ENCODE peak calls at places on chromosome X, in nine cellular contexts. One of them, this sample, is unnamed.
A peak's percentile ranks its signal among the peaks of the same experiment; 100 is the strongest.

GRCh38 chrX:130184857-130185256 is 13.1 kb downstream of the RAB33A start:
- DNase-seq in transverse colon: no peak
- DNase-seq in heart left ventricle: no peak
- DNase-seq in astrocyte: no peak
- DNase-seq in stomach: no peak
- DNase-seq in lung: no peak
- DNase-seq in PC-9: no peak
- DNase-seq in tibial artery: no peak
- DNase-seq in ascending aorta: no peak
- DNase-seq in this sample: no peak

GRCh38 chrX:42385730-42386129 is 392.2 kb downstream of the PPP1R2C start:
- DNase-seq in transverse colon: no peak
- DNase-seq in heart left ventricle: no peak
- DNase-seq in astrocyte: no peak
- DNase-seq in stomach: no peak
- DNase-seq in lung: no peak
- DNase-seq in PC-9: no peak
- DNase-seq in tibial artery: no peak
- DNase-seq in ascending aorta: no peak
- DNase-seq in this sample: no peak

GRCh38 chrX:47595701-47596655 is 13.7 kb downstream of the TIMP1 start:
- DNase-seq in transverse colon: no peak
- DNase-seq in heart left ventricle: no peak
- DNase-seq in astrocyte: peak; percentile 79
- DNase-seq in stomach: no peak
- DNase-seq in lung: no peak
- DNase-seq in PC-9: no peak
- DNase-seq in tibial artery: peak; percentile 27
- DNase-seq in ascending aorta: no peak
- DNase-seq in this sample: no peak

GRCh38 chrX:531611-531936 is 99.0 kb upstream of the SHOX start:
- DNase-seq in transverse colon: no peak
- DNase-seq in heart left ventricle: no peak
- DNase-seq in astrocyte: no peak
- DNase-seq in stomach: no peak
- DNase-seq in lung: no peak
- DNase-seq in PC-9: no peak
- DNase-seq in tibial artery: no peak
- DNase-seq in ascending aorta: no peak
- DNase-seq in this sample: peak; percentile 93

GRCh38 chrX:53073115-53073581 is 9.0 kb upstream of the TSPYL2 start:
- DNase-seq in transverse colon: no peak
- DNase-seq in heart left ventricle: no peak
- DNase-seq in astrocyte: no peak
- DNase-seq in stomach: no peak
- DNase-seq in lung: no peak
- DNase-seq in PC-9: no peak
- DNase-seq in tibial artery: no peak
- DNase-seq in ascending aorta: no peak
- DNase-seq in this sample: no peak

GRCh38 chrX:131322646-131323045 is 33.5 kb upstream of the IGSF1 start:
- DNase-seq in transverse colon: no peak
- DNase-seq in heart left ventricle: no peak
- DNase-seq in astrocyte: no peak
- DNase-seq in stomach: no peak
- DNase-seq in lung: no peak
- DNase-seq in PC-9: no peak
- DNase-seq in tibial artery: no peak
- DNase-seq in ascending aorta: no peak
- DNase-seq in this sample: no peak

GRCh38 chrX:119676949-119677653 is 15.9 kb downstream of the SEPTIN6 start:
- DNase-seq in transverse colon: no peak
- DNase-seq in heart left ventricle: no peak
- DNase-seq in astrocyte: no peak
- DNase-seq in stomach: no peak
- DNase-seq in lung: no peak
- DNase-seq in PC-9: no peak
- DNase-seq in tibial artery: no peak
- DNase-seq in ascending aorta: no peak
- DNase-seq in this sample: no peak

GRCh38 chrX:30865020-30865419 is 24.0 kb downstream of the TAB3 start:
- DNase-seq in transverse colon: no peak
- DNase-seq in heart left ventricle: no peak
- DNase-seq in astrocyte: no peak
- DNase-seq in stomach: no peak
- DNase-seq in lung: no peak
- DNase-seq in PC-9: no peak
- DNase-seq in tibial artery: no peak
- DNase-seq in ascending aorta: no peak
- DNase-seq in this sample: peak; percentile 45

GRCh38 chrX:100447563-100448397 is 37.7 kb upstream of the PCDH19 start:
- DNase-seq in transverse colon: peak; percentile 38
- DNase-seq in heart left ventricle: peak; percentile 32
- DNase-seq in astrocyte: no peak
- DNase-seq in stomach: no peak
- DNase-seq in lung: peak; percentile 34
- DNase-seq in PC-9: peak; percentile 28
- DNase-seq in tibial artery: peak; percentile 33
- DNase-seq in ascending aorta: no peak
- DNase-seq in this sample: peak; percentile 67

GRCh38 chrX:17553451-17553850 is 178.5 kb downstream of the NHS start:
- DNase-seq in transverse colon: peak; percentile 20
- DNase-seq in heart left ventricle: no peak
- DNase-seq in astrocyte: peak; percentile 87
- DNase-seq in stomach: peak; percentile 54
- DNase-seq in lung: no peak
- DNase-seq in PC-9: peak; percentile 46
- DNase-seq in tibial artery: peak; percentile 21
- DNase-seq in ascending aorta: peak; percentile 11
- DNase-seq in this sample: no peak

GRCh38 chrX:114038358-114038757 is 545.5 kb upstream of the HTR2C start:
- DNase-seq in transverse colon: no peak
- DNase-seq in heart left ventricle: no peak
- DNase-seq in astrocyte: no peak
- DNase-seq in stomach: no peak
- DNase-seq in lung: no peak
- DNase-seq in PC-9: no peak
- DNase-seq in tibial artery: no peak
- DNase-seq in ascending aorta: no peak
- DNase-seq in this sample: no peak

GRCh38 chrX:39577976-39578962 is 519.5 kb downstream of the BCOR start:
- DNase-seq in transverse colon: peak; percentile 41
- DNase-seq in heart left ventricle: peak; percentile 33
- DNase-seq in astrocyte: peak; percentile 12
- DNase-seq in stomach: peak; percentile 26
- DNase-seq in lung: no peak
- DNase-seq in PC-9: no peak
- DNase-seq in tibial artery: peak; percentile 20
- DNase-seq in ascending aorta: no peak
- DNase-seq in this sample: peak; percentile 60

GRCh38 chrX:12447448-12448154 is 309.3 kb downstream of the FRMPD4 start:
- DNase-seq in transverse colon: no peak
- DNase-seq in heart left ventricle: no peak
- DNase-seq in astrocyte: peak; percentile 76
- DNase-seq in stomach: no peak
- DNase-seq in lung: no peak
- DNase-seq in PC-9: no peak
- DNase-seq in tibial artery: no peak
- DNase-seq in ascending aorta: no peak
- DNase-seq in this sample: no peak

GRCh38 chrX:115362334-115363095 is 73.0 kb downstream of the LUZP4 start:
- DNase-seq in transverse colon: no peak
- DNase-seq in heart left ventricle: no peak
- DNase-seq in astrocyte: peak; percentile 80
- DNase-seq in stomach: no peak
- DNase-seq in lung: no peak
- DNase-seq in PC-9: no peak
- DNase-seq in tibial artery: no peak
- DNase-seq in ascending aorta: no peak
- DNase-seq in this sample: peak; percentile 44

GRCh38 chrX:39309018-39309620 is 507.9 kb downstream of the MID1IP1 start:
- DNase-seq in transverse colon: no peak
- DNase-seq in heart left ventricle: no peak
- DNase-seq in astrocyte: peak; percentile 72
- DNase-seq in stomach: no peak
- DNase-seq in lung: no peak
- DNase-seq in PC-9: no peak
- DNase-seq in tibial artery: no peak
- DNase-seq in ascending aorta: no peak
- DNase-seq in this sample: no peak

GRCh38 chrX:134139090-134139489 is 97.9 kb upstream of the CCDC160 start:
- DNase-seq in transverse colon: no peak
- DNase-seq in heart left ventricle: no peak
- DNase-seq in astrocyte: no peak
- DNase-seq in stomach: no peak
- DNase-seq in lung: no peak
- DNase-seq in PC-9: no peak
- DNase-seq in tibial artery: no peak
- DNase-seq in ascending aorta: no peak
- DNase-seq in this sample: no peak

GRCh38 chrX:39616098-39616729 is 481.5 kb downstream of the BCOR start:
- DNase-seq in transverse colon: no peak
- DNase-seq in heart left ventricle: no peak
- DNase-seq in astrocyte: no peak
- DNase-seq in stomach: no peak
- DNase-seq in lung: no peak
- DNase-seq in PC-9: no peak
- DNase-seq in tibial artery: no peak
- DNase-seq in ascending aorta: no peak
- DNase-seq in this sample: no peak

GRCh38 chrX:19130628-19131027 is 8.4 kb upstream of the ADGRG2 start:
- DNase-seq in transverse colon: no peak
- DNase-seq in heart left ventricle: no peak
- DNase-seq in astrocyte: no peak
- DNase-seq in stomach: no peak
- DNase-seq in lung: no peak
- DNase-seq in PC-9: no peak
- DNase-seq in tibial artery: no peak
- DNase-seq in ascending aorta: no peak
- DNase-seq in this sample: no peak

GRCh38 chrX:19188566-19188965 is 66.3 kb upstream of the ADGRG2 start:
- DNase-seq in transverse colon: no peak
- DNase-seq in heart left ventricle: no peak
- DNase-seq in astrocyte: no peak
- DNase-seq in stomach: no peak
- DNase-seq in lung: no peak
- DNase-seq in PC-9: no peak
- DNase-seq in tibial artery: no peak
- DNase-seq in ascending aorta: no peak
- DNase-seq in this sample: no peak

GRCh38 chrX:55135171-55135570 is 46.4 kb downstream of the PAGE2 start:
- DNase-seq in transverse colon: peak; percentile 43
- DNase-seq in heart left ventricle: peak; percentile 27
- DNase-seq in astrocyte: peak; percentile 4
- DNase-seq in stomach: peak; percentile 48
- DNase-seq in lung: no peak
- DNase-seq in PC-9: peak; percentile 23
- DNase-seq in tibial artery: peak; percentile 21
- DNase-seq in ascending aorta: no peak
- DNase-seq in this sample: peak; percentile 51

GRCh38 chrX:96843566-96843965 is 40.1 kb upstream of the RPA4 start:
- DNase-seq in transverse colon: no peak
- DNase-seq in heart left ventricle: no peak
- DNase-seq in astrocyte: no peak
- DNase-seq in stomach: no peak
- DNase-seq in lung: no peak
- DNase-seq in PC-9: no peak
- DNase-seq in tibial artery: no peak
- DNase-seq in ascending aorta: no peak
- DNase-seq in this sample: no peak

GRCh38 chrX:120559799-120560198 is 963 bp downstream of the CUL4B start:
- DNase-seq in transverse colon: no peak
- DNase-seq in heart left ventricle: no peak
- DNase-seq in astrocyte: no peak
- DNase-seq in stomach: no peak
- DNase-seq in lung: no peak
- DNase-seq in PC-9: no peak
- DNase-seq in tibial artery: no peak
- DNase-seq in ascending aorta: no peak
- DNase-seq in this sample: peak; percentile 76

GRCh38 chrX:86436116-86436515 is 287.9 kb downstream of the DACH2 start:
- DNase-seq in transverse colon: no peak
- DNase-seq in heart left ventricle: no peak
- DNase-seq in astrocyte: no peak
- DNase-seq in stomach: no peak
- DNase-seq in lung: no peak
- DNase-seq in PC-9: no peak
- DNase-seq in tibial artery: no peak
- DNase-seq in ascending aorta: no peak
- DNase-seq in this sample: no peak
- H3K4me1 ChIP-seq in transverse colon: no peaks in the 10 kb centered on the region
- H3K4me1 ChIP-seq in heart left ventricle: no peaks in the 10 kb centered on the region
- H3K4me1 ChIP-seq in astrocyte: no peaks in the 10 kb centered on the region
- H3K4me1 ChIP-seq in stomach: no peaks in the 10 kb centered on the region
- H3K4me1 ChIP-seq in lung: no peaks in the 10 kb centered on the region
- H3K4me1 ChIP-seq in PC-9: no peaks in the 10 kb centered on the region
- H3K4me1 ChIP-seq in tibial artery: no peaks in the 10 kb centered on the region
- H3K4me1 ChIP-seq in ascending aorta: no peaks in the 10 kb centered on the region
- H3K4me1 ChIP-seq in this sample: no peaks in the 10 kb centered on the region

DNA sequence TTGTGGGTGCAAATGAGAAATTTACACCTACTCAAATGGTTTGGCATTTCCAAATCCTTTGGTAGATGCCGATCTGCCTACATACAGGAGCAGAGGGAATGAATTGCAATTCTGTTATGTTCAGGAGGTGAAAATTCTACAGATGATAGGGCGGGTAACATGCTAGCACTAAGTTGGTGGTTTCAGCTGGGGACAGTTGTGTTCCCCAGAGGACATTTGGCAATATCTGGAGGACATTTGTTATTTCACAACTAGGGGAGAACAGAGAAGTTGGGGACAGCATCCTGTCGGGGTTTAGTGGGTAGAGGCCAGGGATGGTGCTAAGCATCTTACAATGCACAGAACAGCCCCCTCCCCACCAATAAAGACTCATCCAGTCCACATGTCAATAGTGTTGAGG is 96.4 kb upstream of the PUDP start:
- DNase-seq in transverse colon: no peak
- DNase-seq in heart left ventricle: no peak
- DNase-seq in astrocyte: no peak
- DNase-seq in stomach: no peak
- DNase-seq in lung: no peak
- DNase-seq in PC-9: no peak
- DNase-seq in tibial artery: no peak
- DNase-seq in ascending aorta: no peak
- DNase-seq in this sample: no peak
- H3K4me1 ChIP-seq in transverse colon: no peaks in the 10 kb centered on the region
- H3K4me1 ChIP-seq in heart left ventricle: no peaks in the 10 kb centered on the region
- H3K4me1 ChIP-seq in astrocyte: no peaks in the 10 kb centered on the region
- H3K4me1 ChIP-seq in stomach: no peaks in the 10 kb centered on the region
- H3K4me1 ChIP-seq in lung: no peaks in the 10 kb centered on the region
- H3K4me1 ChIP-seq in PC-9: no peaks in the 10 kb centered on the region
- H3K4me1 ChIP-seq in tibial artery: no peaks in the 10 kb centered on the region
- H3K4me1 ChIP-seq in ascending aorta: no peaks in the 10 kb centered on the region
- H3K4me1 ChIP-seq in this sample: peaks cover 34% of the 10 kb centered on the region

GRCh38 chrX:66023726-66024467 is 16.0 kb downstream of the VSIG4 start:
- DNase-seq in transverse colon: no peak
- DNase-seq in heart left ventricle: no peak
- DNase-seq in astrocyte: no peak
- DNase-seq in stomach: no peak
- DNase-seq in lung: no peak
- DNase-seq in PC-9: no peak
- DNase-seq in tibial artery: no peak
- DNase-seq in ascending aorta: no peak
- DNase-seq in this sample: no peak
- H3K4me1 ChIP-seq in transverse colon: no peaks in the 10 kb centered on the region
- H3K4me1 ChIP-seq in heart left ventricle: no peaks in the 10 kb centered on the region
- H3K4me1 ChIP-seq in astrocyte: no peaks in the 10 kb centered on the region
- H3K4me1 ChIP-seq in stomach: no peaks in the 10 kb centered on the region
- H3K4me1 ChIP-seq in lung: no peaks in the 10 kb centered on the region
- H3K4me1 ChIP-seq in PC-9: no peaks in the 10 kb centered on the region
- H3K4me1 ChIP-seq in tibial artery: no peaks in the 10 kb centered on the region
- H3K4me1 ChIP-seq in ascending aorta: no peaks in the 10 kb centered on the region
- H3K4me1 ChIP-seq in this sample: no peaks in the 10 kb centered on the region

GRCh38 chrX:72274526-72274925 is 2.5 kb downstream of the RPS4X start:
- DNase-seq in transverse colon: no peak
- DNase-seq in heart left ventricle: no peak
- DNase-seq in astrocyte: peak; percentile 35
- DNase-seq in stomach: no peak
- DNase-seq in lung: no peak
- DNase-seq in PC-9: no peak
- DNase-seq in tibial artery: no peak
- DNase-seq in ascending aorta: no peak
- DNase-seq in this sample: no peak
- H3K4me1 ChIP-seq in transverse colon: peaks cover 5% of the 10 kb centered on the region
- H3K4me1 ChIP-seq in heart left ventricle: peaks cover 19% of the 10 kb centered on the region
- H3K4me1 ChIP-seq in astrocyte: peaks cover 50% of the 10 kb centered on the region
- H3K4me1 ChIP-seq in stomach: peaks cover 52% of the 10 kb centered on the region
- H3K4me1 ChIP-seq in lung: peaks cover 4% of the 10 kb centered on the region
- H3K4me1 ChIP-seq in PC-9: peaks cover 55% of the 10 kb centered on the region
- H3K4me1 ChIP-seq in tibial artery: no peaks in the 10 kb centered on the region
- H3K4me1 ChIP-seq in ascending aorta: peaks cover 3% of the 10 kb centered on the region
- H3K4me1 ChIP-seq in this sample: peaks cover 21% of the 10 kb centered on the region

This sample was measured in Karpas-422.